ENCODE peak calls at places on chromosomes 2 and 18, in six cellular contexts. S is NCI-H2029, T is Kasumi-1, M is GOT3, P is neural progenitor cell, U is LoVo. I is an unnamed sample.

GRCh38 chr2:52414596-52414995 is 1353.0 kb upstream of the CHAC2 start:
- DNase-seq in P (no peak), S (no peak), U (no peak), T (no peak), M (no peak), I (no peak)

GRCh38 chr2:179440642-179441251 is 176.1 kb upstream of the SESTD1 start:
- DNase-seq in S (peak; percentile 31), M (no peak), T (peak; percentile 87), P (peak; percentile 43), U (peak; percentile 44), I (peak; percentile 71)

GRCh38 chr2:74747411-74748080 is 86.4 kb upstream of the HK2 start:
- DNase-seq in T (no peak), P (no peak), S (no peak), U (no peak), M (peak; percentile 19), I (no peak)

GRCh38 chr2:96763511-96764252 is 3.0 kb downstream of the CNNM4 start:
- DNase-seq in M (no peak), T (peak; percentile 64), P (peak; percentile 46), U (no peak), S (no peak), I (peak; percentile 46)

GRCh38 chr2:102386867-102387541 is 31.4 kb downstream of the IL18R1 start:
- DNase-seq in P (no peak), M (no peak), S (no peak), T (no peak), U (no peak), I (no peak)

GRCh38 chr2:241408849-241409248 is 52.8 kb downstream of the FARP2 start:
- DNase-seq in U (no peak), T (no peak), M (no peak), S (no peak), P (no peak), I (no peak)

GRCh38 chr2:197081294-197081693 is 154.8 kb upstream of the PGAP1 start:
- DNase-seq in T (peak; percentile 80), U (no peak), M (no peak), S (no peak), P (no peak), I (no peak)

GRCh38 chr2:18312818-18313217 is 247.6 kb downstream of the RDH14 start:
- DNase-seq in M (no peak), S (no peak), P (no peak), T (no peak), U (no peak), I (no peak)

GRCh38 chr2:179655627-179656026 is 205.8 kb downstream of the ZNF385B start:
- DNase-seq in P (no peak), M (no peak), T (no peak), U (no peak), S (no peak), I (no peak)

GRCh38 chr2:88832256-88832991 is 141.0 kb downstream of the RPIA start:
- DNase-seq in S (no peak), P (no peak), M (no peak), U (no peak), T (no peak), I (no peak)

GRCh38 chr18:21672868-21673267 is 31.7 kb downstream of the ABHD3 start:
- DNase-seq in T (no peak), U (peak; percentile 57), M (no peak), P (no peak), S (no peak), I (no peak)

GRCh38 chr2:239157766-239158165 is 243.1 kb downstream of the HDAC4 start:
- DNase-seq in M (no peak), T (no peak), S (no peak), U (no peak), P (peak; percentile 65), I (no peak)

GRCh38 chr2:120289221-120289906 is 36.7 kb downstream of the RALB start:
- DNase-seq in T (peak; percentile 18), S (no peak), M (no peak), U (no peak), P (no peak), I (no peak)

GRCh38 chr2:165794520-165794882 is 454 bp upstream of the GALNT3 start:
- DNase-seq in S (peak; percentile 21), U (peak; percentile 38), P (peak; percentile 42), T (peak; percentile 99), M (no peak), I (peak; percentile 58)

GRCh38 chr2:111975053-111975552 is 76.7 kb downstream of the MERTK start:
- DNase-seq in P (no peak), S (no peak), U (peak; percentile 86), M (no peak), T (no peak), I (no peak)

GRCh38 chr2:64295326-64296149 is 151.3 kb upstream of the PELI1 start:
- DNase-seq in U (no peak), T (no peak), M (no peak), S (no peak), P (no peak), I (no peak)

GRCh38 chr18:55950379-55951166 is 362.6 kb upstream of the TCF4 start:
- DNase-seq in M (no peak), T (no peak), U (no peak), P (no peak), S (no peak), I (no peak)

GRCh38 chr18:13381907-13382682 is 163.5 kb downstream of the LDLRAD4 start:
- DNase-seq in M (no peak), T (no peak), P (no peak), U (no peak), S (peak; percentile 87), I (peak; percentile 66)